ENCODE peak calls at places on chromosomes 16 and 17, in ten cellular contexts. S, G, N, Z, D, E, Q, H, X and Y are unnamed samples.

GRCh38 chr17:39225974-39226683 is 384 bp upstream of the STAC2 start:
- DNase-seq in S (peak), G (peak), N (peak), Z (peak), D (no peak), E (no peak), Q (peak), H (peak), X (no peak), Y (no peak)

GRCh38 chr16:30896890-30897730 is 696 bp downstream of the CTF1 start:
- DNase-seq in S (peak), G (peak), N (peak), Z (no peak), D (peak), E (peak), Q (peak), H (peak), X (no peak), Y (peak)

GRCh38 chr17:55620945-55621344 is 101.7 kb downstream of the TMEM100 start:
- DNase-seq in S (no peak), G (no peak), N (no peak), Z (no peak), D (no peak), E (no peak), Q (no peak), H (no peak), X (no peak), Y (no peak)

GRCh38 chr16:69241911-69242310 is 54.9 kb downstream of the SNTB2 start:
- DNase-seq in S (no peak), G (no peak), N (no peak), Z (no peak), D (no peak), E (no peak), Q (no peak), H (no peak), X (no peak), Y (no peak)

GRCh38 chr17:50292465-50292864 is 18.2 kb downstream of the TMEM92 start:
- DNase-seq in S (no peak), G (no peak), N (no peak), Z (no peak), D (no peak), E (no peak), Q (no peak), H (no peak), X (no peak), Y (no peak)

GRCh38 chr16:67882374-67883145 is 2.1 kb upstream of the NRN1L start:
- DNase-seq in S (no peak), G (no peak), N (peak), Z (no peak), D (no peak), E (no peak), Q (peak), H (no peak), X (no peak), Y (no peak)

GRCh38 chr16:2146739-2147138 is 1.7 kb upstream of the RAB26 start:
- DNase-seq in S (no peak), G (peak), N (no peak), Z (no peak), D (no peak), E (no peak), Q (no peak), H (no peak), X (no peak), Y (no peak)

GRCh38 chr16:72865835-72866234 is 182.1 kb downstream of the ZFHX3 start:
- DNase-seq in S (no peak), G (no peak), N (no peak), Z (no peak), D (no peak), E (no peak), Q (no peak), H (no peak), X (no peak), Y (no peak)

GRCh38 chr17:75720656-75721462 is at the start of gene ITGB4:
- DNase-seq in S (peak), G (peak), N (peak), Z (no peak), D (peak), E (peak), Q (no peak), H (peak), X (no peak), Y (no peak)

GRCh38 chr17:35132099-35132498 is 10.0 kb downstream of the NLE1 start:
- DNase-seq in S (no peak), G (no peak), N (peak), Z (no peak), D (no peak), E (no peak), Q (no peak), H (no peak), X (no peak), Y (no peak)